ENCODE peak calls at places on chromosomes 16 and 17, in five cellular contexts. M is uterus; A is pancreas; B is PC-3; N is CD8-positive, alpha-beta memory T cell. G is an unnamed sample.

GRCh38 chr16:67548265-67549126 is 13.8 kb upstream of the CTCF start:
- DNase-seq in A (no peak), B (no peak), M (no peak), N (no peak), G (no peak)

GRCh38 chr17:57956311-57957119 is 1.3 kb upstream of the CUEDC1 start:
- DNase-seq in N (peak; percentile 54), M (no peak), B (no peak), A (no peak), G (no peak)

GRCh38 chr16:11087691-11088431 is 143.5 kb downstream of the CLEC16A start:
- DNase-seq in A (no peak), M (no peak), N (peak; percentile 17), B (no peak), G (no peak)

GRCh38 chr16:55151901-55152300 is 172.1 kb upstream of the IRX6 start:
- DNase-seq in A (no peak), N (no peak), M (no peak), B (no peak), G (no peak)

GRCh38 chr17:41974658-41975057 is 8.1 kb downstream of the CNP start:
- DNase-seq in B (no peak), A (no peak), N (no peak), M (no peak), G (no peak)

GRCh38 chr16:2500937-2501750 is 12.6 kb upstream of the ATP6V0C start:
- DNase-seq in B (peak; percentile 59), A (peak; percentile 72), M (peak; percentile 88), N (peak; percentile 77), G (peak; percentile 71)

GRCh38 chr17:76367647-76368046 is 13.9 kb upstream of the PRPSAP1 start:
- DNase-seq in B (no peak), N (no peak), M (no peak), A (no peak), G (no peak)

GRCh38 chr17:50514936-50515702 is 6.9 kb downstream of the MYCBPAP start:
- DNase-seq in M (no peak), N (no peak), B (no peak), A (no peak), G (no peak)

DNA sequence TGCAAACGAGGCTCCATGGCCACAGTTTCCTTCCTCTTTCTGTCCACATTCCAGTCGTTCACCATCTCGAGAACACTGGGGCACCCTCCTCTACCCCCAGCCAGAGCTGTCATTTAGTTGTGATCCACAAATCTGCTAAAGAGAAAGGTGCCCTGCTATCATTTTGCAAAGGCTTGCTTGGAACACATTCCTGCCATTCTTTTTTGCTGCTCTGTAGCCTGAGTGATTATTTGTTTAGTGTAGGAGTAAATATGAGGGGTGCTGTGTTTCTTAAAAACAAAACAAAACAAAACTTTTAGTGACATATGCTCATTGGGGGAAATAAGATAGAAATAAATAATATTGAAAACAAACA is 166.7 kb downstream of the PRKCA start:
- DNase-seq in B (no peak), N (no peak), M (no peak), A (no peak), G (no peak)
- H3K27ac ChIP-seq in B (no peak overlapping the region), N (peak overlapping the region; percentile 45), M (peak overlapping the region; percentile 70), A (no peak overlapping the region), G (no peak overlapping the region)

DNA sequence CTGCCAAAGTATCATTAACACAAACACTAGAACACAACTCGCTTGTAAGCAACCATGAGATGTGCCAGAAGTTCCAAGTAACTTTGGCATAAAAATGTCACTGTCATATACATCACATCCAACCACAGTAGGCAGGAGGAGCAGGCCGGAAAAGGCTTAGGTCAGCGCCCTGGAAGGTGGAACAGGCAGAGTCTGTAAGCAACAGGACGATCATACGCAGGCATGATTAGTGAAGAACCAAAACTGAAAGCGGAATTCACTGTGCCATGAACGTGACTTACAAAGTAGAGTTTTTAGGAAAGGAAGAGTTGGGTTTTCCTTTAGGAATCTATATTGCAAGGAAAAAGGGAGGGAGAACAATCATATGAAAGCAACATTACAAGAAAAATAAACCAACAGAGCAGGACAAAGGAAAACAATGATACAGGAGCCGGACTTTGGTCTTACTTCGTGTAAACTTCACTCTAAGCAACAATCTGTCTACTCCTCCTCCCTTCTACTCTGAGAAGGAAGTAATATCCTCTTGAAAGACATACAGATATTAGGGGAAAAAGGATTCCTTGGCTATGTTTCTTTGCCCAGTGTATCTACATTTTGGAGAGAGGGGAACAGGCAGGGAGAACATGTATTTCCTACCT is 52.2 kb downstream of the YWHAE start:
- DNase-seq in B (no peak), M (no peak), N (no peak), A (no peak), G (no peak)
- H3K9me3 ChIP-seq in B (no peaks in the 10 kb centered on the region), M (no peaks in the 10 kb centered on the region), N (no peaks in the 10 kb centered on the region), A (no peaks in the 10 kb centered on the region), G (no peaks in the 10 kb centered on the region)

GRCh38 chr17:78121801-78122220 is 6.7 kb downstream of the TMC6 start:
- DNase-seq in N (no peak), B (no peak), M (no peak), A (no peak), G (no peak)
- H3K4me3 ChIP-seq in N (peak overlapping the region; percentile 81), B (no peak overlapping the region), M (no peak overlapping the region), A (no peak overlapping the region), G (no peak overlapping the region)

GRCh38 chr16:27460663-27461482 is 58.9 kb downstream of the IL21R start:
- DNase-seq in M (no peak), A (no peak), B (no peak), N (no peak), G (no peak)

GRCh38 chr16:27458196-27458728 is 56.3 kb downstream of the IL21R start:
- DNase-seq in B (no peak), N (no peak), M (no peak), A (no peak), G (no peak)

GRCh38 chr16:27461483-27462171 is 59.7 kb downstream of the IL21R start:
- DNase-seq in M (no peak), B (no peak), A (no peak), N (no peak), G (no peak)

GRCh38 chr16:27458987-27459688 is 57.2 kb downstream of the IL21R start:
- DNase-seq in B (no peak), N (no peak), A (no peak), M (no peak), G (no peak)

GRCh38 chr16:27460213-27460612 is 58.2 kb downstream of the IL21R start:
- DNase-seq in M (no peak), A (no peak), N (no peak), B (no peak), G (no peak)
- H3K27ac ChIP-seq in M (no peak overlapping the region), A (no peak overlapping the region), N (no peak overlapping the region), B (no peak overlapping the region), G (no peak overlapping the region)

GRCh38 chr17:82020874-82021727 is 1.6 kb downstream of the CENPX start:
- DNase-seq in A (peak; percentile 68), N (peak; percentile 62), M (peak; percentile 67), B (peak; percentile 80), G (no peak)
- H3K9me3 ChIP-seq in A (no peaks in the 10 kb centered on the region), N (no peaks in the 10 kb centered on the region), M (no peaks in the 10 kb centered on the region), B (no peaks in the 10 kb centered on the region), G (no peaks in the 10 kb centered on the region)

GRCh38 chr17:27473748-27474609 is 17.7 kb downstream of the KSR1 start:
- DNase-seq in N (peak; percentile 34), M (no peak), B (no peak), A (peak; percentile 68), G (no peak)
- H3K4me3 ChIP-seq in N (peak overlapping the region; percentile 9), M (no peak overlapping the region), B (no peak overlapping the region), A (no peak overlapping the region), G (no peak overlapping the region)

GRCh38 chr17:71845354-71845753 is 275.5 kb upstream of the SOX9 start:
- DNase-seq in M (no peak), A (no peak), B (no peak), N (no peak), G (no peak)
- H3K27ac ChIP-seq in M (no peak overlapping the region), A (no peak overlapping the region), B (no peak overlapping the region), N (no peak overlapping the region), G (no peak overlapping the region)

DNA sequence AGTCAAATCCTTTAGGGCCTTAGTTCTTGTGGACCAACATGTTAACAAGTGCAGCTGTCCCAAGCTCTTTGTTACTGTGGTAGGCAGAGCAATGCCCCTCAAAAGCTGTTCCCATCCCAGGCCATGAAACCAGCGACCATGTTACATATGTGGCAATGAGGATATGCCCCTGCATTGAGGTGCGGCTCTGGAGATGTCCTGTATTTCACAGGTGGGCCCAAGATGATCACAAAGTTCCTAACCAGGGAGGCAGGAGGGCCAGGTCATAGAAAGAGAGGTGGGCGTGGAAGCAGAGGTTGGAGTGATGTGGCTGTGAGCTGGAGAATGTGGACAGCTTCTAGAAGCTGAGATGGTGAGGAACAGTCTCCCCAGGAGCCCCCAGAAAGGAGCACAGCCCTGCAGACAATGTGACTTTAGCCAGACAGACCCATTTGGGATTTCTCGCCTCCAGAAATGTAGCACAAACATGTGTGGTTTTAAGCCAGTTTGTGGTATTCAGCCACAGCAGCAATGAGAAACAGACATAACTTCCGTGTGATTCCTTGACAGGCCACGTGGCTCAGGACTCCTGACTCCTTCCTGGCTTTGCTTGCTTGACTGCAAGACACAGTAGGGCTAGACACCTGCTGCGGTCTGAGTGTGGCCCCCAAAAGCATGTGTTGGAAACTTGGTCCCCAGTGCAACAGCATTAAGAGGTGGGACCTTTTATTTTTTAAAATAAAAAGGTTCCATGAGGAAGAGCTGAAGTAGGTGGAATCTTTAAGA is 778.3 kb downstream of the KCNJ18 start:
- DNase-seq in A (no peak), M (no peak), B (no peak), N (no peak), G (no peak)
- H3K9me3 ChIP-seq in A (no peaks in the 10 kb centered on the region), M (no peaks in the 10 kb centered on the region), B (peaks cover 15% of the 10 kb centered on the region), N (no peaks in the 10 kb centered on the region), G (peaks cover 14% of the 10 kb centered on the region)

GRCh38 chr17:18860161-18860972 is 2.4 kb downstream of the PRPSAP2 start:
- DNase-seq in M (no peak), B (peak; percentile 61), A (no peak), N (no peak), G (no peak)

GRCh38 chr17:18858567-18859245 is 775 bp downstream of the PRPSAP2 start:
- DNase-seq in M (no peak), N (no peak), A (no peak), B (peak; percentile 32), G (no peak)

GRCh38 chr17:18857864-18858566 is at the start of gene PRPSAP2:
- DNase-seq in A (peak; percentile 97), N (peak; percentile 89), B (peak; percentile 94), M (peak; percentile 89), G (peak; percentile 70)

GRCh38 chr17:18859256-18859655 is 1.3 kb downstream of the PRPSAP2 start:
- DNase-seq in A (no peak), M (no peak), N (no peak), B (peak; percentile 28), G (no peak)

GRCh38 chr17:18862011-18862410 is 4.1 kb downstream of the PRPSAP2 start:
- DNase-seq in N (no peak), M (no peak), B (no peak), A (no peak), G (no peak)
- H3K4me3 ChIP-seq in N (no peak overlapping the region), M (no peak overlapping the region), B (no peak overlapping the region), A (no peak overlapping the region), G (no peak overlapping the region)

G was measured in iPS DF 6.9.